ENCODE peak calls at places on chromosome 15, in five cellular contexts. One of them, this sample, is unnamed. For H3K36me3, the result is how much of the 10 kb centered on the place peaks cover.

GRCh38 chr15:78100886-78101285 is 8.5 kb downstream of the SH2D7 start:
- DNase-seq in GM23248: no peak
- DNase-seq in fibroblast of lung: no peak
- DNase-seq in PC-9: no peak
- DNase-seq in PC-3: no peak
- DNase-seq in this sample: no peak

GRCh38 chr15:85582076-85582718 is 201.8 kb downstream of the AKAP13 start:
- DNase-seq in fibroblast of lung: peak
- DNase-seq in GM23248: peak
- DNase-seq in PC-3: no peak
- DNase-seq in PC-9: no peak
- DNase-seq in this sample: no peak

GRCh38 chr15:94259121-94259776 is 27.9 kb downstream of the MCTP2 start:
- DNase-seq in GM23248: peak
- DNase-seq in PC-9: no peak
- DNase-seq in fibroblast of lung: peak
- DNase-seq in PC-3: no peak
- DNase-seq in this sample: no peak

GRCh38 chr15:90750186-90750585 is 33.0 kb downstream of the BLM start:
- DNase-seq in PC-9: no peak
- DNase-seq in PC-3: no peak
- DNase-seq in fibroblast of lung: no peak
- DNase-seq in GM23248: no peak
- DNase-seq in this sample: no peak

GRCh38 chr15:69719527-69719926 is 266.9 kb downstream of the RPLP1 start:
- DNase-seq in PC-3: no peak
- DNase-seq in PC-9: no peak
- DNase-seq in fibroblast of lung: no peak
- DNase-seq in GM23248: no peak
- DNase-seq in this sample: no peak

GRCh38 chr15:67801142-67801541 is 24.2 kb upstream of the SKOR1 start:
- DNase-seq in PC-9: no peak
- DNase-seq in GM23248: no peak
- DNase-seq in fibroblast of lung: no peak
- DNase-seq in PC-3: no peak
- DNase-seq in this sample: no peak

GRCh38 chr15:91855241-91855640 is 1.7 kb downstream of the SLCO3A1 start:
- DNase-seq in PC-9: no peak
- DNase-seq in fibroblast of lung: no peak
- DNase-seq in GM23248: no peak
- DNase-seq in PC-3: no peak
- DNase-seq in this sample: no peak

GRCh38 chr15:101808201-101808600 is 3.8 kb upstream of the OR4F15 start:
- DNase-seq in PC-9: no peak
- DNase-seq in fibroblast of lung: peak
- DNase-seq in GM23248: peak
- DNase-seq in PC-3: no peak
- DNase-seq in this sample: no peak

GRCh38 chr15:96421211-96421610 is 90.7 kb downstream of the NR2F2 start:
- DNase-seq in fibroblast of lung: peak
- DNase-seq in PC-9: no peak
- DNase-seq in GM23248: peak
- DNase-seq in PC-3: no peak
- DNase-seq in this sample: no peak

GRCh38 chr15:33737687-33738606 is 230.3 kb upstream of the CHRM5 start:
- DNase-seq in GM23248: peak
- DNase-seq in PC-3: peak
- DNase-seq in fibroblast of lung: peak
- DNase-seq in PC-9: peak
- DNase-seq in this sample: peak

GRCh38 chr15:39919740-39920509 is at the start of gene GPR176:
- DNase-seq in fibroblast of lung: peak
- DNase-seq in PC-3: peak
- DNase-seq in PC-9: peak
- DNase-seq in GM23248: peak
- DNase-seq in this sample: peak

GRCh38 chr15:59158701-59159034 is 48.0 kb upstream of the LDHAL6B start:
- DNase-seq in fibroblast of lung: no peak
- DNase-seq in PC-3: no peak
- DNase-seq in GM23248: no peak
- DNase-seq in PC-9: no peak
- DNase-seq in this sample: no peak

GRCh38 chr15:36653851-36654250 is 74.4 kb downstream of the CDIN1 start:
- DNase-seq in PC-9: no peak
- DNase-seq in fibroblast of lung: no peak
- DNase-seq in GM23248: no peak
- DNase-seq in PC-3: no peak
- DNase-seq in this sample: no peak

GRCh38 chr15:58433597-58434333 is 2.0 kb downstream of the LIPC start:
- DNase-seq in GM23248: peak
- DNase-seq in PC-9: no peak
- DNase-seq in PC-3: no peak
- DNase-seq in fibroblast of lung: no peak
- DNase-seq in this sample: peak

GRCh38 chr15:83869329-83869728 is 215.4 kb downstream of the ADAMTSL3 start:
- DNase-seq in PC-3: no peak
- DNase-seq in PC-9: no peak
- DNase-seq in GM23248: no peak
- DNase-seq in fibroblast of lung: no peak
- DNase-seq in this sample: no peak

GRCh38 chr15:100671858-100672543 is 69.6 kb downstream of the ASB7 start:
- DNase-seq in fibroblast of lung: peak
- DNase-seq in GM23248: peak
- DNase-seq in PC-9: peak
- DNase-seq in PC-3: peak
- DNase-seq in this sample: peak

GRCh38 chr15:25848325-25848724 is 14.8 kb downstream of the ATP10A start:
- DNase-seq in GM23248: no peak
- DNase-seq in PC-9: no peak
- DNase-seq in fibroblast of lung: no peak
- DNase-seq in PC-3: no peak
- DNase-seq in this sample: no peak

GRCh38 chr15:79170256-79170664 is 79.7 kb upstream of the RASGRF1 start:
- DNase-seq in fibroblast of lung: no peak
- DNase-seq in PC-9: peak
- DNase-seq in GM23248: peak
- DNase-seq in PC-3: peak
- DNase-seq in this sample: no peak

GRCh38 chr15:70321106-70321809 is 223.5 kb upstream of the TLE3 start:
- DNase-seq in GM23248: no peak
- DNase-seq in PC-3: no peak
- DNase-seq in fibroblast of lung: peak
- DNase-seq in PC-9: no peak
- DNase-seq in this sample: no peak

GRCh38 chr15:47513496-47513895 is 203.8 kb upstream of the SEMA6D start:
- DNase-seq in PC-3: no peak
- DNase-seq in GM23248: no peak
- DNase-seq in PC-9: no peak
- DNase-seq in fibroblast of lung: no peak
- DNase-seq in this sample: no peak

GRCh38 chr15:100879046-100879445 is 585 bp upstream of the ALDH1A3 start:
- DNase-seq in GM23248: peak
- DNase-seq in fibroblast of lung: no peak
- DNase-seq in PC-3: no peak
- DNase-seq in PC-9: no peak
- DNase-seq in this sample: no peak

GRCh38 chr15:80568298-80568697 is 126.8 kb upstream of the ABHD17C start:
- DNase-seq in PC-3: peak
- DNase-seq in PC-9: no peak
- DNase-seq in GM23248: peak
- DNase-seq in fibroblast of lung: peak
- DNase-seq in this sample: no peak

GRCh38 chr15:44569316-44569715 is 32.4 kb downstream of the EIF3J start:
- DNase-seq in PC-3: no peak
- DNase-seq in fibroblast of lung: no peak
- DNase-seq in PC-9: no peak
- DNase-seq in GM23248: no peak
- DNase-seq in this sample: no peak

GRCh38 chr15:44573386-44573785 is 36.4 kb downstream of the EIF3J start:
- DNase-seq in PC-9: no peak
- DNase-seq in PC-3: no peak
- DNase-seq in fibroblast of lung: no peak
- DNase-seq in GM23248: no peak
- DNase-seq in this sample: no peak

GRCh38 chr15:44566176-44566575 is 29.2 kb downstream of the EIF3J start:
- DNase-seq in PC-3: no peak
- DNase-seq in PC-9: no peak
- DNase-seq in GM23248: no peak
- DNase-seq in fibroblast of lung: no peak
- DNase-seq in this sample: no peak

GRCh38 chr15:44565387-44566169 is 28.6 kb downstream of the EIF3J start:
- DNase-seq in GM23248: no peak
- DNase-seq in PC-9: no peak
- DNase-seq in fibroblast of lung: no peak
- DNase-seq in PC-3: no peak
- DNase-seq in this sample: no peak

DNA sequence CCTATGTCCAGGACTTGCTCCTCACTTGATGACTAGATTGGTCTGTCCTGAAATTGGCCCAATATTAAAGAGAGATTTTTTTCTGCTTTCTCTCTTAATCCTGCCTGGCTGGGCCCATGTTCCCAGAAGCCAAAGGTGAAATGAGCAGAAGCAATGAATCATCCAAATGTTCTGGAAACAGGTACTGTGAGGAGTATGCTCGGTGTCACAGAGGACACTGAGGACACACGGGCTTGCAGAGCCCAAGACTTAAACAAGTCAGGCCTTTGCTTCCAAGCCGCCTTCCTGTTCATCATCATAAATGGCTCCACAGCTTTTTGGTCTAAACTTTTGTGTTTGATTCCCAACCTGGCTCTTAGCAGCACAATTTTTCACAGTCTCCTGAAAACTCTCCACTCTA is 31.4 kb downstream of the EIF3J start:
- DNase-seq in GM23248: no peak
- DNase-seq in PC-9: no peak
- DNase-seq in fibroblast of lung: no peak
- DNase-seq in PC-3: no peak
- DNase-seq in this sample: no peak
- H3K36me3 ChIP-seq in GM23248: under half
- H3K36me3 ChIP-seq in PC-9: under half
- H3K36me3 ChIP-seq in fibroblast of lung: under half
- H3K36me3 ChIP-seq in PC-3: under half
- H3K36me3 ChIP-seq in this sample: half or more

GRCh38 chr15:98529205-98530145 is 118.9 kb upstream of the IGF1R start:
- DNase-seq in GM23248: no peak
- DNase-seq in PC-9: no peak
- DNase-seq in fibroblast of lung: no peak
- DNase-seq in PC-3: no peak
- DNase-seq in this sample: no peak
- TF ChIP-seq EZH2 in GM23248: no peak
- TF ChIP-seq EZH2 in PC-9: no peak
- TF ChIP-seq EZH2 in fibroblast of lung: no peak
- TF ChIP-seq EZH2 in PC-3: no peak
- TF ChIP-seq EZH2 in this sample: no peak

DNA sequence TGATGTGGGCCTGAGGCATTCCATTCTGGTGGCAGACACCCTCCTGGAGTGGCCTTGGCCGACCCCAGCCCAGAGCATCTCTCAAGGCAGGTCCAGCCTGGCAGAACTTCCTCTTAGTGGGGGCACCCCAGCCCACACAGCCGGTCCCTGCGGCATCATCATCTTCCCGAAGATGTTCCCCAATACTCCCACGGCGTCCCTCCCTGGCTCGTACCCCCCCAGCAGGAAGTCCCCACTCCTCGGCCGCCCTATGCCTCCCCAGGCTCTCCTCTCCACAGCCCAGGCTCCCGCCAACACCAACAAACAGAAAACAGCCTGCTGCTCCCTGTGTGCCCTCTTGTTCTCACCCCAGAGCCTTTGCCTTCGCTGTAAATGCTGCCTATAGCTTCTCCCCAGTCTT is 67.5 kb upstream of the LCTL start:
- DNase-seq in PC-3: no peak
- DNase-seq in PC-9: no peak
- DNase-seq in fibroblast of lung: no peak
- DNase-seq in GM23248: no peak
- DNase-seq in this sample: no peak
- H3K4me3 ChIP-seq in PC-3: no peak
- H3K4me3 ChIP-seq in PC-9: no peak
- H3K4me3 ChIP-seq in fibroblast of lung: no peak
- H3K4me3 ChIP-seq in GM23248: no peak
- H3K4me3 ChIP-seq in this sample: no peak

GRCh38 chr15:74180689-74181602 is 7.4 kb downstream of the ISLR start:
- DNase-seq in PC-9: no peak
- DNase-seq in PC-3: no peak
- DNase-seq in fibroblast of lung: no peak
- DNase-seq in GM23248: peak
- DNase-seq in this sample: no peak

GRCh38 chr15:74178326-74179100 is 5.0 kb downstream of the ISLR start:
- DNase-seq in PC-3: no peak
- DNase-seq in fibroblast of lung: no peak
- DNase-seq in PC-9: no peak
- DNase-seq in GM23248: no peak
- DNase-seq in this sample: no peak

GRCh38 chr15:74179983-74180688 is 6.6 kb downstream of the ISLR start:
- DNase-seq in GM23248: peak
- DNase-seq in fibroblast of lung: no peak
- DNase-seq in PC-9: no peak
- DNase-seq in PC-3: peak
- DNase-seq in this sample: no peak

GRCh38 chr15:74176262-74177208 is 3.0 kb downstream of the ISLR start:
- DNase-seq in PC-9: no peak
- DNase-seq in PC-3: no peak
- DNase-seq in GM23248: peak
- DNase-seq in fibroblast of lung: no peak
- DNase-seq in this sample: no peak

DNA sequence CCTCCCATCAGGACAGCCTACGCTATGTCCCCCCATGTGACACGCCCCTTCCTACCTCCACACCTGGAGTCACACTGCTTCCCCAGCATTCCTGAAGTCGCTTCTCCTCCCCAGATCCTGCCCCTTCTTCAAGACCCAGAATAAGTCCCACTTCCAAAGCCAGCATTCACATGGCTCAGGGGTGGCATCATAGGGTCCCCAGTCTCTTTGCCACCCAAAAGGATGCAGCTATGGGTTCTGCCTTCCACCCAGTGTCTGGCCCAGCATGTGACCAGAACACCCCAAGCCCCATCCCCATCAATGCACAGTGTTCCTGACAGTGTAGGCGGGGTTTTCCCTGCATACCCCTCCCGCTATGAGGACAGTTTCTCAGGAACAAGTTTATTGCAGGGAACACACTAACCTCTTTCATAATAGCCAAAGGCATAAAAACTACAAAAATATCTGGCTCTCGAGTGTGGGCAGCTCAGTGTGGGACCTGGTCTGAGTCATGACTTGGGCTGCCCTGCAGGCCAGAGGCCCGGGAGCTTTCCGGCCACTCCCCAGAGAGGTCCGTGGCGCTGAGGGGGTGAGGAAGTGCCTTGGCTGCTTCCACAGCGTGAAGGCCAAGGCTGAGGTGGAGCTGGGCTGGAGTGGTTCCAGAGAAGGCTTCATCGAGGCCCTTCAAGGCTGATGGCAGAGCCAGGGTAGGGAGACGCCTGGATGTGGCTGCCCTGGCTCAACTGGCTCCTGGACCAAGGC is 5.8 kb downstream of the ISLR start:
- DNase-seq in PC-3: peak
- DNase-seq in GM23248: peak
- DNase-seq in PC-9: peak
- DNase-seq in fibroblast of lung: peak
- DNase-seq in this sample: no peak
- H3K36me3 ChIP-seq in PC-3: under half
- H3K36me3 ChIP-seq in GM23248: under half
- H3K36me3 ChIP-seq in PC-9: under half
- H3K36me3 ChIP-seq in fibroblast of lung: under half
- H3K36me3 ChIP-seq in this sample: under half

This sample was measured in A673.